ENCODE peak calls at places on chromosomes 13 and 19, in six cellular contexts. T is hepatic stellate cell, J is hypothalamus, S is ACHN, M is dermis microvascular lymphatic vessel endothelial cell, P is NCI-H1092. O is an unnamed sample.
A peak's percentile ranks its signal among the peaks of the same experiment; 100 is the strongest.

GRCh38 chr19:57934820-57935665 is at the start of gene ZNF418:
- DNase-seq in P (no peak), J (peak; percentile 83), S (no peak), M (peak; percentile 82), T (peak; percentile 75), O (no peak)

GRCh38 chr13:110524484-110525254 is 36.9 kb downstream of the RAB20 start:
- DNase-seq in S (no peak), J (no peak), M (no peak), P (peak; percentile 40), T (no peak), O (no peak)

GRCh38 chr13:100597253-100597652 is 8.7 kb upstream of the GGACT start:
- DNase-seq in M (no peak), S (no peak), J (no peak), T (no peak), P (no peak), O (no peak)

GRCh38 chr19:3075605-3076431 is 13.5 kb upstream of the TLE5 start:
- DNase-seq in T (peak; percentile 57), J (peak; percentile 39), P (peak; percentile 58), M (peak; percentile 36), S (peak; percentile 31), O (no peak)

GRCh38 chr19:40237791-40238190 is 11.3 kb upstream of the CCNP start:
- DNase-seq in S (no peak), M (no peak), J (no peak), T (no peak), P (no peak), O (no peak)

GRCh38 chr13:20460744-20461143 is 64.9 kb downstream of the CRYL1 start:
- DNase-seq in P (no peak), T (no peak), J (no peak), S (no peak), M (no peak), O (no peak)

GRCh38 chr13:73741742-73742141 is 392.5 kb downstream of the KLF12 start:
- DNase-seq in P (no peak), T (no peak), J (no peak), M (no peak), S (no peak), O (no peak)

GRCh38 chr13:34030782-34031181 is 212.8 kb downstream of the RFC3 start:
- DNase-seq in M (no peak), J (no peak), P (no peak), T (no peak), S (no peak), O (no peak)

GRCh38 chr19:3163943-3164342 is 14.6 kb upstream of the S1PR4 start:
- DNase-seq in M (no peak), S (no peak), T (no peak), J (no peak), P (no peak), O (no peak)

GRCh38 chr13:75326173-75327131 is 155.5 kb downstream of the TBC1D4 start:
- DNase-seq in J (no peak), S (no peak), P (no peak), M (peak; percentile 94), T (peak; percentile 53), O (no peak)

GRCh38 chr13:35514801-35515502 is 38.5 kb upstream of the MAB21L1 start:
- DNase-seq in M (no peak), T (no peak), S (no peak), J (no peak), P (no peak), O (no peak)

GRCh38 chr13:25330541-25330940 is 29.1 kb downstream of the NUP58 start:
- DNase-seq in S (no peak), T (no peak), J (no peak), P (no peak), M (no peak), O (no peak)

GRCh38 chr13:43776680-43777079 is 10.1 kb downstream of the ENOX1 start:
- DNase-seq in P (no peak), T (no peak), J (no peak), S (no peak), M (no peak), O (no peak)

GRCh38 chr19:42289556-42290041 is 12.3 kb upstream of the PRR19 start:
- DNase-seq in T (no peak), J (no peak), S (no peak), M (no peak), P (no peak), O (no peak)

GRCh38 chr13:74871671-74872070 is 610.3 kb downstream of the TBC1D4 start:
- DNase-seq in P (no peak), T (no peak), M (no peak), J (no peak), S (no peak), O (no peak)

GRCh38 chr19:13234518-13234917 is 84.3 kb downstream of the IER2 start:
- DNase-seq in J (no peak), S (peak; percentile 67), M (no peak), P (no peak), T (peak; percentile 60), O (peak; percentile 76)

GRCh38 chr13:98059276-98059675 is 83.6 kb upstream of the FARP1 start:
- DNase-seq in S (no peak), J (no peak), T (no peak), M (no peak), P (no peak), O (no peak)

O was measured in ascending aorta.